ENCODE peak calls at places on chromosome 2, in five cellular contexts. G, Z, S, C and E are unnamed samples.

GRCh38 chr2:189982777-189983394 is 79.6 kb downstream of the MSTN start:
- DNase-seq in S (peak), C (no peak), G (no peak), Z (no peak), E (no peak)

GRCh38 chr2:20509766-20510490 is 63.1 kb downstream of the RHOB start:
- DNase-seq in Z (no peak), G (peak), S (peak), C (peak), E (peak)

GRCh38 chr2:128446049-128446811 is 127.6 kb upstream of the HS6ST1 start:
- DNase-seq in Z (no peak), S (no peak), G (no peak), C (no peak), E (no peak)

GRCh38 chr2:205675861-205676516 is 6.3 kb upstream of the NRP2 start:
- DNase-seq in G (peak), C (no peak), Z (no peak), S (peak), E (no peak)

GRCh38 chr2:95276888-95277245 is 2.6 kb downstream of the PROM2 start:
- DNase-seq in S (no peak), G (no peak), Z (no peak), C (no peak), E (no peak)

GRCh38 chr2:63658176-63658968 is 69.6 kb downstream of the MDH1 start:
- DNase-seq in C (no peak), S (no peak), Z (no peak), G (no peak), E (no peak)

GRCh38 chr2:199973703-199974102 is 18.3 kb downstream of the MAIP1 start:
- DNase-seq in G (no peak), C (no peak), Z (no peak), S (peak), E (no peak)

GRCh38 chr2:28544405-28544914 is 48.6 kb downstream of the PLB1 start:
- DNase-seq in S (peak), G (no peak), C (peak), Z (no peak), E (no peak)

GRCh38 chr2:24875901-24876300 is 44.1 kb downstream of the ADCY3 start:
- DNase-seq in G (no peak), Z (no peak), S (no peak), C (no peak), E (no peak)

GRCh38 chr2:207239754-207240494 is 74.2 kb upstream of the KLF7 start:
- DNase-seq in G (peak), C (no peak), Z (no peak), S (no peak), E (peak)

GRCh38 chr2:47002480-47003381 is 87.1 kb upstream of the MCFD2 start:
- DNase-seq in S (peak), Z (peak), C (no peak), G (no peak), E (no peak)

GRCh38 chr2:46170611-46171385 is 126.4 kb upstream of the EPAS1 start:
- DNase-seq in C (no peak), S (no peak), Z (no peak), G (peak), E (no peak)

GRCh38 chr2:199115169-199115568 is 342.6 kb downstream of the SATB2 start:
- DNase-seq in S (no peak), C (no peak), Z (no peak), G (no peak), E (no peak)

GRCh38 chr2:70214958-70215357 is 24.1 kb upstream of the C2orf42 start:
- DNase-seq in G (no peak), S (no peak), Z (no peak), C (no peak), E (no peak)

GRCh38 chr2:82875891-82876290 is 1583.2 kb downstream of the SUCLG1 start:
- DNase-seq in C (no peak), Z (no peak), S (no peak), G (no peak), E (no peak)

GRCh38 chr2:33409417-33409955 is 67.0 kb upstream of the RASGRP3 start:
- DNase-seq in C (no peak), S (no peak), Z (no peak), G (peak), E (no peak)

GRCh38 chr2:227366861-227367800 is 12.0 kb downstream of the TM4SF20 start:
- DNase-seq in C (no peak), Z (no peak), S (no peak), G (peak), E (no peak)

GRCh38 chr2:218984239-218985020 is 554 bp downstream of the FEV start:
- DNase-seq in S (peak), Z (no peak), G (no peak), C (no peak), E (no peak)

GRCh38 chr2:109459485-109459884 is 154.3 kb downstream of the SEPTIN10 start:
- DNase-seq in Z (no peak), G (no peak), C (no peak), S (no peak), E (no peak)

GRCh38 chr2:239147376-239147775 is 253.4 kb downstream of the HDAC4 start:
- DNase-seq in S (no peak), Z (no peak), C (no peak), G (no peak), E (no peak)

GRCh38 chr2:176471949-176472348 is 202.7 kb downstream of the MTX2 start:
- DNase-seq in Z (no peak), G (no peak), S (no peak), C (no peak), E (no peak)

GRCh38 chr2:27446057-27446456 is 3.9 kb downstream of the KRTCAP3 start:
- DNase-seq in C (peak), S (no peak), Z (no peak), G (peak), E (peak)
- H3K27ac ChIP-seq in C (peak), S (no peak), Z (no peak), G (peak), E (peak)

GRCh38 chr2:120743657-120744056 is 8.0 kb downstream of the GLI2 start:
- DNase-seq in Z (no peak), C (no peak), S (no peak), G (no peak), E (no peak)

GRCh38 chr2:120740765-120741513 is 5.3 kb downstream of the GLI2 start:
- DNase-seq in Z (no peak), C (no peak), S (peak), G (no peak), E (no peak)

GRCh38 chr2:120738786-120739771 is 3.4 kb downstream of the GLI2 start:
- DNase-seq in Z (no peak), C (no peak), G (no peak), S (peak), E (no peak)

GRCh38 chr2:120740375-120740764 is 4.7 kb downstream of the GLI2 start:
- DNase-seq in C (no peak), S (peak), G (no peak), Z (no peak), E (no peak)

GRCh38 chr2:120741514-120742448 is 6.1 kb downstream of the GLI2 start:
- DNase-seq in Z (no peak), C (no peak), S (peak), G (no peak), E (no peak)
- H3K27ac ChIP-seq in Z (peak), C (no peak), S (peak), G (no peak), E (no peak)

GRCh38 chr2:217654173-217654572 is 348.6 kb downstream of the TNS1 start:
- DNase-seq in Z (no peak), C (no peak), G (no peak), S (no peak), E (no peak)
- H3K27ac ChIP-seq in Z (no peak), C (no peak), G (no peak), S (no peak), E (no peak)

GRCh38 chr2:171317492-171318125 is 116.2 kb downstream of the METTL8 start:
- DNase-seq in G (no peak), S (peak), Z (no peak), C (no peak), E (no peak)

GRCh38 chr2:171315781-171316180 is 118.0 kb downstream of the METTL8 start:
- DNase-seq in G (no peak), Z (no peak), C (no peak), S (no peak), E (no peak)

GRCh38 chr2:171316220-171316619 is 117.6 kb downstream of the METTL8 start:
- DNase-seq in G (no peak), S (peak), Z (no peak), C (no peak), E (no peak)

GRCh38 chr2:171318463-171318934 is 115.3 kb downstream of the METTL8 start:
- DNase-seq in S (peak), C (peak), G (no peak), Z (peak), E (no peak)

DNA sequence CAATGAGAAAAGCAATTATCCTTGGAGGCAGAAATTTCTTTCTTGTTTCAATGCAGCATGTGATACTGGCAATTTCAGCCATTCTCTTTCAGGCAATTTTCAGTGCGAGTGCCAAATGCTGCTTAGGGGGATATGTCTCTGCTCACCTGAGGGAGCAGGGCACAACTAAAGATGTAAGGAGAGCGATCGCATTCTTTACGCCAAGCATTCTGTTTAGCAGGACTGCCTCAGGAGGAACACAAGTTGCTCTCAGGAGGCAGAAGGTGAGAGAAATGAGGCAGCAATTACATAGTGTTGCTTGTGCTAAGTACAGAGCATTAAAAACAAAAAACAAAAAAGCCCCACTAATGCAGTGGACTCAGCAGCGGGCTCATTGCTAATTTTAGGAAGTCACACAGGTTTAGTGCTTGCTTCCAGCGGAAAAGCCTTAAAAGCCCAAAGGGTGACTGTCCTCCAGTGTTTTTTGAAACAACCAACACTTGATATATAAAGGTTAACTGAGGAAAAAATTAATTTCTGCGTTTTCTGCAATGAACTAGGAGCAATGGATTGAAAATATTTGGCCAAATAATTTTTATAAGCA is 116.9 kb downstream of the METTL8 start:
- DNase-seq in S (peak), C (no peak), Z (no peak), G (no peak), E (no peak)
- H3K27ac ChIP-seq in S (peak), C (no peak), Z (no peak), G (no peak), E (no peak)

GRCh38 chr2:53217250-53217649 is 550.4 kb upstream of the CHAC2 start:
- DNase-seq in C (no peak), G (no peak), Z (no peak), S (no peak), E (no peak)

GRCh38 chr2:53220969-53221368 is 546.6 kb upstream of the CHAC2 start:
- DNase-seq in C (no peak), S (no peak), G (no peak), Z (no peak), E (no peak)

GRCh38 chr2:53211201-53211774 is 556.3 kb upstream of the CHAC2 start:
- DNase-seq in C (no peak), G (no peak), Z (no peak), S (no peak), E (no peak)

GRCh38 chr2:53216805-53217204 is 550.8 kb upstream of the CHAC2 start:
- DNase-seq in G (no peak), Z (no peak), S (no peak), C (no peak), E (no peak)
- H3K27ac ChIP-seq in G (no peak), Z (no peak), S (no peak), C (no peak), E (no peak)

GRCh38 chr2:230218411-230218810 is 1.4 kb downstream of the SP110 start:
- DNase-seq in C (no peak), Z (no peak), G (no peak), S (no peak), E (no peak)

GRCh38 chr2:230217424-230217823 is 2.4 kb downstream of the SP110 start:
- DNase-seq in S (no peak), Z (no peak), C (no peak), G (no peak), E (no peak)

GRCh38 chr2:230221533-230221932 is 1.7 kb upstream of the SP110 start:
- DNase-seq in G (no peak), C (no peak), Z (no peak), S (no peak), E (no peak)

GRCh38 chr2:230220347-230220969 is 674 bp upstream of the SP110 start:
- DNase-seq in C (no peak), Z (no peak), G (no peak), S (no peak), E (no peak)

GRCh38 chr2:230219419-230220331 is at the start of gene SP110:
- DNase-seq in Z (peak), C (peak), S (peak), G (peak), E (peak)
- H3K27ac ChIP-seq in Z (peak), C (peak), S (no peak), G (peak), E (peak)

GRCh38 chr2:11370377-11371098 is 26.1 kb upstream of the ROCK2 start:
- DNase-seq in S (no peak), G (peak), C (peak), Z (no peak), E (peak)
- H3K27ac ChIP-seq in S (no peak), G (peak), C (peak), Z (no peak), E (no peak)

GRCh38 chr2:172607379-172607928 is 51.6 kb downstream of the PDK1 start:
- DNase-seq in S (no peak), C (no peak), Z (no peak), G (no peak), E (no peak)
- H3K27ac ChIP-seq in S (no peak), C (no peak), Z (no peak), G (no peak), E (no peak)

GRCh38 chr2:113219092-113219441 is 45.3 kb downstream of the PSD4 start:
- DNase-seq in C (no peak), S (no peak), G (no peak), Z (no peak), E (no peak)

GRCh38 chr2:113217455-113218282 is 43.9 kb downstream of the PSD4 start:
- DNase-seq in C (no peak), Z (peak), S (peak), G (no peak), E (no peak)

GRCh38 chr2:113216321-113216720 is 42.5 kb downstream of the PSD4 start:
- DNase-seq in G (no peak), Z (no peak), S (no peak), C (no peak), E (no peak)

GRCh38 chr2:113218283-113219091 is 44.7 kb downstream of the PSD4 start:
- DNase-seq in G (peak), Z (peak), C (peak), S (no peak), E (no peak)

GRCh38 chr2:113216891-113217454 is 43.2 kb downstream of the PSD4 start:
- DNase-seq in C (no peak), Z (no peak), G (no peak), S (no peak), E (no peak)
- H3K27ac ChIP-seq in C (peak), Z (peak), G (no peak), S (no peak), E (no peak)